ENCODE peak calls at places on chromosomes 16 and 17, in four cellular contexts. One of them, this sample, is unnamed.

GRCh38 chr16:3637371-3637923 is 17.0 kb upstream of the DNASE1 start:
- DNase-seq in GM12878: no peak
- DNase-seq in WTC11: no peak
- DNase-seq in HepG2: peak; percentile 60
- DNase-seq in this sample: peak; percentile 31

GRCh38 chr16:90042946-90043514 is 23.8 kb upstream of the DBNDD1 start:
- DNase-seq in GM12878: no peak
- DNase-seq in WTC11: no peak
- DNase-seq in HepG2: no peak
- DNase-seq in this sample: peak; percentile 3

GRCh38 chr17:82172461-82173160 is 40.0 kb downstream of the CCDC57 start:
- DNase-seq in GM12878: no peak
- DNase-seq in WTC11: no peak
- DNase-seq in HepG2: no peak
- DNase-seq in this sample: no peak

GRCh38 chr16:15874745-15875314 is 13.6 kb downstream of the CEP20 start:
- DNase-seq in GM12878: no peak
- DNase-seq in WTC11: peak; percentile 58
- DNase-seq in HepG2: peak; percentile 70
- DNase-seq in this sample: no peak

GRCh38 chr17:42055496-42055895 is 5.1 kb upstream of the C17orf113 start:
- DNase-seq in GM12878: no peak
- DNase-seq in WTC11: no peak
- DNase-seq in HepG2: no peak
- DNase-seq in this sample: peak; percentile 31

GRCh38 chr16:58428621-58429557 is 36.6 kb downstream of the GINS3 start:
- DNase-seq in GM12878: no peak
- DNase-seq in WTC11: no peak
- DNase-seq in HepG2: no peak
- DNase-seq in this sample: no peak

GRCh38 chr16:14399397-14400284 is 230.4 kb downstream of the PARN start:
- DNase-seq in GM12878: peak; percentile 60
- DNase-seq in WTC11: no peak
- DNase-seq in HepG2: peak; percentile 99
- DNase-seq in this sample: no peak

GRCh38 chr17:55062921-55063320 is 94.4 kb downstream of the STXBP4 start:
- DNase-seq in GM12878: no peak
- DNase-seq in WTC11: no peak
- DNase-seq in HepG2: no peak
- DNase-seq in this sample: no peak

GRCh38 chr17:67026341-67026740 is 18.0 kb upstream of the CACNG1 start:
- DNase-seq in GM12878: no peak
- DNase-seq in WTC11: no peak
- DNase-seq in HepG2: no peak
- DNase-seq in this sample: no peak

GRCh38 chr16:67537270-67537635 is 8.6 kb downstream of the RIPOR1 start:
- DNase-seq in GM12878: no peak
- DNase-seq in WTC11: peak; percentile 62
- DNase-seq in HepG2: no peak
- DNase-seq in this sample: no peak

GRCh38 chr17:3693829-3694231 is 2.1 kb downstream of the P2RX5 start:
- DNase-seq in GM12878: peak; percentile 91
- DNase-seq in WTC11: no peak
- DNase-seq in HepG2: no peak
- DNase-seq in this sample: no peak

GRCh38 chr17:13181683-13182082 is 163.9 kb upstream of the ELAC2 start:
- DNase-seq in GM12878: no peak
- DNase-seq in WTC11: no peak
- DNase-seq in HepG2: no peak
- DNase-seq in this sample: no peak

GRCh38 chr16:55490301-55490700 is 11.3 kb downstream of the MMP2 start:
- DNase-seq in GM12878: no peak
- DNase-seq in WTC11: no peak
- DNase-seq in HepG2: no peak
- DNase-seq in this sample: no peak

GRCh38 chr16:27028713-27029112 is 38.0 kb upstream of the C16orf82 start:
- DNase-seq in GM12878: no peak
- DNase-seq in WTC11: no peak
- DNase-seq in HepG2: no peak
- DNase-seq in this sample: no peak

GRCh38 chr17:2203818-2204217 is 99.8 kb downstream of the SMG6 start:
- DNase-seq in GM12878: no peak
- DNase-seq in WTC11: no peak
- DNase-seq in HepG2: no peak
- DNase-seq in this sample: no peak

GRCh38 chr17:61294777-61295176 is 104.9 kb upstream of the TBX2 start:
- DNase-seq in GM12878: no peak
- DNase-seq in WTC11: no peak
- DNase-seq in HepG2: no peak
- DNase-seq in this sample: no peak
- TF ChIP-seq NR2C2 in GM12878: no peak
- TF ChIP-seq NR2C2 in WTC11: no peak
- TF ChIP-seq NR2C2 in HepG2: no peak
- TF ChIP-seq NR2C2 in this sample: no peak

GRCh38 chr17:56431736-56432135 is 161.8 kb upstream of the NOG start:
- DNase-seq in GM12878: no peak
- DNase-seq in WTC11: no peak
- DNase-seq in HepG2: no peak
- DNase-seq in this sample: no peak
- TF ChIP-seq TCF7 in GM12878: no peak
- TF ChIP-seq TCF7 in WTC11: no peak
- TF ChIP-seq TCF7 in HepG2: no peak
- TF ChIP-seq TCF7 in this sample: no peak

GRCh38 chr16:84091460-84091859 is 25.3 kb downstream of the MBTPS1 start:
- DNase-seq in GM12878: no peak
- DNase-seq in WTC11: no peak
- DNase-seq in HepG2: no peak
- DNase-seq in this sample: no peak
- TF ChIP-seq NR2C2 in GM12878: no peak
- TF ChIP-seq NR2C2 in WTC11: no peak
- TF ChIP-seq NR2C2 in HepG2: no peak
- TF ChIP-seq NR2C2 in this sample: peak; percentile 41

DNA sequence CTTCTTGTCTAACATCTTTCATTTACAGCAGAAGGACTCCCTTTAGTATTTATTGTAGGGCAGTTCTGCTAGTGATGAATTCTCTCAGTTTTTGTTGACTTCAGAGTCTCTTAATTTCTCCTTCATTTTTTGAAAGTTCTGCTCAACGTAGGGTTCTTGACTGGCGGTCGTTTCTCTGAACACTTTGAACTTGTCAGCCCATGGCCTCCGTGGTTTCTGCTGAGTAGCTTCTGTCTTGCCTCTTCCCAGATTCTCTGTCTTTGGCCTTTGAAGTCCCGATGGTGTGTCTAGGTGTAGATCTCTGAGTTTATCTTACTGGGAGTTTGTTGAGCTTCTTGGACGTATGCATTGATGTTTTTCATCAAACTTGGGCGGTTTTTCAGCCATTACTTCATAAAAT is 13.4 kb downstream of the GAA start:
- DNase-seq in GM12878: no peak
- DNase-seq in WTC11: no peak
- DNase-seq in HepG2: no peak
- DNase-seq in this sample: no peak
- TF ChIP-seq TCF7 in GM12878: no peak
- TF ChIP-seq TCF7 in WTC11: no peak
- TF ChIP-seq TCF7 in HepG2: no peak
- TF ChIP-seq TCF7 in this sample: no peak

This sample was measured in K562.